ENCODE peak calls at places on chromosomes 4 and X, in four cellular contexts. S is fibroblast of lung, Z is nephron progenitor cell, W is fibroblast of mammary gland. L is an unnamed sample.

GRCh38 chrX:14997271-14997670 is 124.0 kb downstream of the MOSPD2 start:
- DNase-seq in S (no peak), Z (no peak), W (no peak), L (no peak)

GRCh38 chr4:16794816-16795445 is 103.5 kb downstream of the LDB2 start:
- DNase-seq in S (peak), Z (peak), W (peak), L (peak)

GRCh38 chrX:11836284-11836683 is 78.2 kb downstream of the MSL3 start:
- DNase-seq in S (no peak), Z (no peak), W (no peak), L (no peak)

GRCh38 chr4:105644270-105644669 is 64.2 kb downstream of the INTS12 start:
- DNase-seq in S (no peak), Z (no peak), W (peak), L (no peak)

GRCh38 chrX:74371399-74371798 is 49.9 kb upstream of the SLC16A2 start:
- DNase-seq in S (peak), Z (no peak), W (no peak), L (peak)

GRCh38 chr4:186592961-186593586 is 37.7 kb upstream of the MTNR1A start:
- DNase-seq in S (no peak), Z (no peak), W (no peak), L (peak)

GRCh38 chr4:86831262-86832090 is 17.7 kb downstream of the SLC10A6 start:
- DNase-seq in S (peak), Z (no peak), W (peak), L (peak)

GRCh38 chrX:69503835-69504625 is at the start of gene NALF2:
- DNase-seq in S (peak), Z (peak), W (peak), L (peak)

GRCh38 chr4:139934336-139934735 is 219.6 kb downstream of the MAML3 start:
- DNase-seq in S (peak), Z (no peak), W (peak), L (peak)

GRCh38 chrX:63250253-63250868 is 100.8 kb downstream of the SPIN4 start:
- DNase-seq in S (peak), Z (peak), W (peak), L (peak)

GRCh38 chr4:182286936-182287335 is 43.7 kb downstream of the TENM3 start:
- DNase-seq in S (no peak), Z (no peak), W (no peak), L (no peak)

GRCh38 chr4:64407000-64407399 is 2.2 kb downstream of the TECRL start:
- DNase-seq in S (no peak), Z (no peak), W (no peak), L (no peak)

GRCh38 chr4:86453044-86453501 is 93.2 kb upstream of the MAPK10 start:
- DNase-seq in S (peak), Z (no peak), W (peak), L (peak)

GRCh38 chr4:127732623-127733199 is 2.5 kb downstream of the SLC25A31 start:
- DNase-seq in S (peak), Z (no peak), W (peak), L (peak)

GRCh38 chrX:107542500-107542899 is 85.8 kb upstream of the PRPS1 start:
- DNase-seq in S (peak), Z (no peak), W (peak), L (peak)
- TF ChIP-seq CTCF in S (peak), Z (no peak), W (peak), L (peak)

DNA sequence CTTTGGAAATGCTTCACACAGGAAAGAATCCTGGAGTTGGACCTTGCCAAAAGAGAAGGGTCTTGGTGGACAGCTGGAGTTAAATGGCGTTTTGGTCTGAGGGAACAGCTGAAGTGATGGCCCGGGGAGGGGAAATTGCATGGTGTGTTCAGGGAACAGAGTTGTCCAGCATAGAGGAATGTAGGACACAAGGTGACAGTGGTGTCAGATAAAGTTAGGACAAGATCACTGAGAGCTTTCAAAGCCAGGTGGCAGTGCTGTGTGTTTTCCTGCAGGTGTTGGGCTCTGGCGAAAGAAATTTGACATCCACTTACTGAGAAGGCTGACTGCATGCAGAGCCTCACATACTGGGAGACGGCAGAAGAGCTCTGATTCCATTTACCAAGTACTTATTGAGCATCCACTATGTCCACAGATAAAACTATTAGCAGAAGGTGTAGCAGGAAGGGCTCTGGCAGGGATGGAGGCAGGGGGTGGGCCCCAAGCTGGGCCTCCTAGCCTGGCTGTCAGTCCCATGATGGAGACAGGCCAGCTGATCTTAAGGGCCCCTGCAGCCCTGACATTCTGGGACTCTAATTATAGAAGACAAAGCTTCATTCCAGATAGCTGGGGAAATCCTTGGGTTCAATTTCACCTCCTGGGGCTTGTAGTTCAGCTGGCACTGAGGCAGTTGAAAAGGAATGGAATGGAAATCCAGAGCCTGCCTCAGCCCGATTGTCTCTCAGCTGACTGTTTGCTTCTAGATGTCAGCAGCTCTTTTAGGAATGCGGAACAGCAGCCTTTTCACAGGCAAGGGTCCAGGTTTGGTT is 150.2 kb upstream of the MAMLD1 start:
- DNase-seq in S (no peak), Z (no peak), W (no peak), L (peak)
- TF ChIP-seq CTCF in S (no peak), Z (no peak), W (no peak), L (no peak)

GRCh38 chr4:100061835-100062234 is 111.8 kb upstream of the H2AZ1 start:
- DNase-seq in S (no peak), Z (no peak), W (no peak), L (no peak)

GRCh38 chr4:100060765-100061416 is 110.8 kb upstream of the H2AZ1 start:
- DNase-seq in S (no peak), Z (no peak), W (no peak), L (no peak)

GRCh38 chr4:100059467-100059866 is 109.4 kb upstream of the H2AZ1 start:
- DNase-seq in S (no peak), Z (no peak), W (no peak), L (no peak)

GRCh38 chr4:100062921-100063320 is 112.8 kb upstream of the H2AZ1 start:
- DNase-seq in S (no peak), Z (no peak), W (no peak), L (peak)

DNA sequence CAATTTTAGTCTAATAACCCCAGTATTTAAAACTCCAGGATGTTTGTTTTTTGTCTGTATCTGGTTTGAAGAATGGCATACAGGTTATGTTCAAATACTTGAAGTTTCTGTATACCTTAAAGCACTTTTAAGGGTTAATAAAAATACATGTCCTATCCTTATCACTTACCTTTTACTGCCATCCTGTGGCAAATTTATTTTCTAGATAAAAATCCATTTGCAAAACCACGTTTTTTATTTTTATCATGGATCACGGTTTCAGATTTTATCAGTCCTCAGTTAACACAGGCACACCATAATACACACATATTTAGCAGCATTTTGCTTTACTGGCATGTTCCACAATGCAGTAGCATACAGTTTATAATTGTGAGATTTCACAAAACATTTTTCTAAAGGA is 113.3 kb upstream of the H2AZ1 start:
- DNase-seq in S (peak), Z (no peak), W (peak), L (no peak)
- TF ChIP-seq CTCF in S (no peak), Z (no peak), W (no peak), L (no peak)

GRCh38 chrX:21978346-21978745 is 37.8 kb downstream of the SMS start:
- DNase-seq in S (no peak), Z (no peak), W (no peak), L (no peak)

GRCh38 chrX:21974011-21974385 is 33.5 kb downstream of the SMS start:
- DNase-seq in S (no peak), Z (no peak), W (no peak), L (no peak)

GRCh38 chrX:21975242-21975641 is 34.7 kb downstream of the SMS start:
- DNase-seq in S (no peak), Z (no peak), W (no peak), L (no peak)

GRCh38 chrX:21973321-21974010 is 33.0 kb downstream of the SMS start:
- DNase-seq in S (no peak), Z (no peak), W (no peak), L (no peak)

GRCh38 chrX:21975827-21976226 is 35.3 kb downstream of the SMS start:
- DNase-seq in S (peak), Z (no peak), W (peak), L (peak)
- TF ChIP-seq CTCF in S (peak), Z (no peak), W (peak), L (peak)

GRCh38 chrX:45524805-45525204 is 324.1 kb upstream of the DIPK2B start:
- DNase-seq in S (no peak), Z (no peak), W (no peak), L (no peak)

GRCh38 chrX:45527834-45528233 is 327.2 kb upstream of the DIPK2B start:
- DNase-seq in S (peak), Z (no peak), W (peak), L (no peak)

GRCh38 chrX:45518552-45518951 is 317.9 kb upstream of the DIPK2B start:
- DNase-seq in S (no peak), Z (no peak), W (peak), L (peak)

DNA sequence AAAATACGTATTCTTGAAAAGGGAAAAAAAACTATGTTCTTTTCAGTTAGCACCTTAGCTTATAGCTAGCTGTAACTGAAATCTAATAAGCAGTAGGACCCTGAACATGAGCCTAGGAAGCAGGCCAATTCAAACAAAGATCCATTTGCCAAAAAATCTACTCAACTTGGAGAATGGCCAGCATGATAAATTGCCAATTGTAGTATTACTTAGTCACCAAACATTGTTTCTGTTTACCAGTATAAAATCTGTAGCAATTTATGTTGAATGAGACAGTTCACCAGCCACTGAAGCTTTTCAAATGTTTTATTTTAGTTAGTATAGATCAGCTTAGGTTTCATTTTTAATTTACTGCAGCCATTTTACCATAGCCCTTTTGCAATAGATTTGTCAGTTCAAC is 323.6 kb upstream of the DIPK2B start:
- DNase-seq in S (peak), Z (no peak), W (peak), L (no peak)
- TF ChIP-seq CTCF in S (no peak), Z (no peak), W (no peak), L (no peak)

GRCh38 chrX:53093177-53093655 is 726 bp upstream of the KANTR start:
- DNase-seq in S (peak), Z (peak), W (peak), L (peak)

GRCh38 chrX:53094584-53094908 is 604 bp downstream of the KANTR start:
- DNase-seq in S (no peak), Z (no peak), W (no peak), L (no peak)

GRCh38 chrX:53095796-53096195 is 1.9 kb downstream of the KANTR start:
- DNase-seq in S (no peak), Z (no peak), W (no peak), L (no peak)

GRCh38 chrX:53091354-53091753 is 2.6 kb upstream of the KANTR start:
- DNase-seq in S (no peak), Z (no peak), W (no peak), L (no peak)

DNA sequence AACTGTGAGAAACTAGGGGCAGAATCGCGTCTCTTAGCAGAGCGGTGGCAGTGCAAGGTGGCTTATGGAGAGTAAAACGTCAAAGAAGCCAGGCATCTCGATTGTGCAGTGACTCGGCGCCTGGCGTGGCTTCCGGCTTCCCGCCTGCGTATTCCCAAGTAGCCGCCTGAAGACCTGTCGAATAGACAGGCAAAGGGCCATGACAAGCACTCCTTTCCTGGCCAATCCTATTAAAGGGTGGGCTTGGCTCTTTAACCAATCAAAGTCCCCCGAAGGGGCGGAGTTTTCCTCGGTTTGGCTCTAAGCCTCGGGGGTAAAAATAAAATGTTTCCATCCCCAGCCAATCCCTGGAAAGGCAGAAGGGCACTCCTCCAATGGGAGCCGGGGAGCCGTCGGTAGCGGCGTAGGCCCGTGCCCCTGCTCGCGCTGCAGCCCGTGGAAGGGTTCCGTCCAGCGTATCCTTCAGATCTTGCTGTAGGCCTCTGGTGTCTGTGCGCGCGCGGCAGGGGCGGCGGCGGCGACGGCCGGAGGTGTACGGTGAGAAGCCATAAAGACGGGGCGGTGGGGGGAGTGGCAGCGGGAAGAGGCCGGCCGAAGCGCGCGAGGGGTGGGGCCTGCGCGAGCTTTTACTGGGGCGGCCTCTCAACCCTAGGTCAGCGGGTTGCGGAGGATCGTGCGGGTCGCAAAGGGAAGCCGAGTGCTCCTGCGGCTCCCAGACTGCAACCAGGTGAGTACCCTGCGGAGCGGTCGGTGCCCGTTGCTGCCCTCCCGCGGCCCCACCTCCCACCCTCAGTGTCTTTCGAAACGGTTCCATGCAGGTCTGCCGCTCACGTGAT is at the start of gene KANTR:
- DNase-seq in S (peak), Z (peak), W (peak), L (peak)
- TF ChIP-seq CTCF in S (no peak), Z (no peak), W (no peak), L (no peak)

DNA sequence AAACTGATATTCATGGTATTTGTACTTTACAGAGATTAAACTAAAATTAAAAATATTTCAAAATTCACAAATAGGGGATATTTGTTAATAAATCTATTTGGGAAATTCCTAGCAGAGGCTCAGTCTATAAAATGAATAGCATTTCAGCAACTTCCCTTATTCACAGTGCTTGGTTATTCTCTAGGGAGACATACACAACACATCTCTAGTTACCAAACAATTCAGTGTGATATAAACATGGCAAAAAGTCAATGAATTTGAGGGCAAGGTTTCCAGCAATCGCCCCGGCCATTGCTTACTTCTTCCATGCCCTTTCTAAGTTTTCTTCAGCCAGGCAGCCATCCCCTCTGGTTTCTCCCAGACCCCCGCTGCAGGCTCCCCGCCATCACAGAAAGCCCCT is 4.3 kb downstream of the TLR7 start:
- DNase-seq in S (peak), Z (no peak), W (no peak), L (no peak)
- TF ChIP-seq CTCF in S (no peak), Z (no peak), W (no peak), L (no peak)

DNA sequence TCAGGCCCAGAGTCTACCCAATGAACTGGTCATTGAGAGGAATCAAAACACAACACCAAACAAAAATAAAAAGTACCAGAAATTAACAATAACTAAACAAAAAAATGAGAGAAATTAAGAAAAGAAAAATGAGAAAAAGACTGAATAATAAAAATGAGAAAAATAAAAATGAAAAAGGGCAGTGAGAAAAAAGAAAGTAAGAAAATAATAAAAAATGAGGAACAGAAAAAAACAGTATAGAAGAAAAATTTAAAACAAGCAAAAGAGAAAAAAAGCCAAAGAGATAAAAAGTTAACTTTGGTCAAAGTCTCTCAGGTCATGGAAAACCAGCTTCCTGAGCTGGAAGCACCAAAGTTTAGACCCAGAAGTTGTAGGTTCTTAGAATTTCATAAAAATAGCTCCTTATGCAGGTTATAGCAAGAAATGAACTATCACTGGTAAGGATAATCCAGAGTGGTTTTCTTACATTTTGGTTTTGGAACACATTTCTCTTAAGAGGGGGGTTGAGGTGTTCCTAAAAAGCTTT is 51.0 kb upstream of the WDR17 start:
- DNase-seq in S (no peak), Z (no peak), W (no peak), L (no peak)
- TF ChIP-seq CTCF in S (no peak), Z (no peak), W (no peak), L (no peak)

DNA sequence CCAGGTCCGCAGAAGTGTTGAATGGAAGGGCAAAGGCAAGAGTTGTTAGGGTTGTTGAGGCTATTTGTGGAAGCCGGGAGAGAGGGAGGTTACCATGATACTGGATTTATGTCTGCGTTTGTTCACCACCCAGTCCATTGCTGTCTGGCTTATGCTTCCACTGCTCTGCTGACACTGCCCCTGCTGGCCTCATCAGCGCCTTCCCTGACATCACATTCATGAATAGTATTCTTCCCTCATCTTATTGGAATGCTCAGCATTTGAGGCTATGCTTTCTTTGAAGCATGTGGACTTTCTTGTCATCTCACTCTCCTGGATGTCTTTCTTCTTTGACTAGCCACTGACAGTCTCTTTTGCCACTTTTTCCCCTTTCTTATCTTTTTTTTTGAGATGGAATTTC is 10.3 kb downstream of the GNL3L start:
- DNase-seq in S (peak), Z (no peak), W (peak), L (peak)
- TF ChIP-seq CTCF in S (peak), Z (no peak), W (peak), L (no peak)

L was measured in foreskin fibroblast.